ENCODE peak calls at places on chromosomes 11 and 22, in nine cellular contexts. E is stimulated activated CD8-positive, alpha-beta memory T cell treated with anti-CD3 and anti-CD28 coated beads, Interleukin-4, amount 100 ng/mL, for 1 hour; T is right lobe of liver; F is activated gamma-delta T cell treated with anti-CD3 and anti-CD28 coated beads, Interleukin-2, amount 50 U/mL, for 16 hours; B is kidney epithelial cell; Z is spleen; Y is activated naive CD4-positive, alpha-beta T cell treated with Interleukin-2 at 50 U/mL for 16 hours; C is BJ; S is activated T-cell treated with anti-CD3 and anti-CD28 coated beads for 1 hour. O is an unnamed sample.

GRCh38 chr22:45430871-45431270 is 17.4 kb downstream of the RIBC2 start:
- DNase-seq in E (no peak), T (peak; percentile 53), F (no peak), B (no peak), Z (peak; percentile 63), Y (no peak), C (no peak), S (no peak), O (no peak)

GRCh38 chr11:98940913-98941312 is 79.8 kb upstream of the CNTN5 start:
- DNase-seq in E (no peak), T (no peak), F (no peak), B (no peak), Z (no peak), Y (no peak), C (no peak), S (no peak), O (no peak)

GRCh38 chr11:100876826-100877545 is 189.9 kb downstream of the ARHGAP42 start:
- DNase-seq in E (no peak), T (no peak), F (no peak), B (peak; percentile 97), Z (no peak), Y (no peak), C (peak; percentile 87), S (no peak), O (no peak)

GRCh38 chr22:46010951-46011626 is 34.1 kb upstream of the WNT7B start:
- DNase-seq in E (no peak), T (peak; percentile 61), F (no peak), B (no peak), Z (peak; percentile 74), Y (no peak), C (no peak), S (no peak), O (no peak)

GRCh38 chr11:43555811-43556210 is 124.7 kb upstream of the HSD17B12 start:
- DNase-seq in E (no peak), T (no peak), F (no peak), B (no peak), Z (no peak), Y (no peak), C (no peak), S (no peak), O (peak; percentile 89)

GRCh38 chr22:41021039-41021654 is 70.0 kb downstream of the RBX1 start:
- DNase-seq in E (no peak), T (peak; percentile 54), F (no peak), B (no peak), Z (peak; percentile 77), Y (no peak), C (no peak), S (no peak), O (peak; percentile 17)

GRCh38 chr11:34091825-34092224 is 13.6 kb upstream of the NAT10 start:
- DNase-seq in E (no peak), T (no peak), F (no peak), B (no peak), Z (no peak), Y (no peak), C (no peak), S (no peak), O (no peak)

GRCh38 chr11:13008625-13009475 is at the start of gene RASSF10:
- DNase-seq in E (no peak), T (peak; percentile 63), F (no peak), B (peak; percentile 57), Z (no peak), Y (no peak), C (no peak), S (no peak), O (peak; percentile 83)

O was measured in NCI-H146.